ENCODE peak calls at places on chromosomes 5 and 9, in six cellular contexts. One of them, this sample, is unnamed.

GRCh38 chr5:102049517-102049916 is 246.6 kb downstream of the SLCO4C1 start:
- DNase-seq in GM12878: no peak
- DNase-seq in fibroblast of pulmonary artery: no peak
- DNase-seq in astrocyte of the spinal cord: no peak
- DNase-seq in PC-3: no peak
- DNase-seq in sigmoid colon: no peak
- DNase-seq in this sample: no peak

GRCh38 chr9:114655689-114656088 is 1.9 kb downstream of the TEX53 start:
- DNase-seq in sigmoid colon: no peak
- DNase-seq in astrocyte of the spinal cord: peak
- DNase-seq in fibroblast of pulmonary artery: peak
- DNase-seq in GM12878: no peak
- DNase-seq in PC-3: no peak
- DNase-seq in this sample: peak

GRCh38 chr5:140143521-140144258 is 18.0 kb downstream of the IGIP start:
- DNase-seq in sigmoid colon: no peak
- DNase-seq in astrocyte of the spinal cord: no peak
- DNase-seq in GM12878: no peak
- DNase-seq in fibroblast of pulmonary artery: no peak
- DNase-seq in PC-3: no peak
- DNase-seq in this sample: no peak

GRCh38 chr5:103057208-103058130 is 62.5 kb downstream of the GIN1 start:
- DNase-seq in astrocyte of the spinal cord: peak
- DNase-seq in GM12878: no peak
- DNase-seq in sigmoid colon: no peak
- DNase-seq in fibroblast of pulmonary artery: peak
- DNase-seq in PC-3: peak
- DNase-seq in this sample: peak

GRCh38 chr9:70534058-70534457 is 119.6 kb upstream of the KLF9 start:
- DNase-seq in PC-3: no peak
- DNase-seq in fibroblast of pulmonary artery: peak
- DNase-seq in GM12878: no peak
- DNase-seq in astrocyte of the spinal cord: no peak
- DNase-seq in sigmoid colon: no peak
- DNase-seq in this sample: no peak

GRCh38 chr9:15927131-15927530 is 374.3 kb downstream of the CCDC171 start:
- DNase-seq in fibroblast of pulmonary artery: peak
- DNase-seq in GM12878: no peak
- DNase-seq in sigmoid colon: no peak
- DNase-seq in PC-3: no peak
- DNase-seq in astrocyte of the spinal cord: peak
- DNase-seq in this sample: peak

GRCh38 chr9:124411514-124412227 is 3.6 kb downstream of the PSMB7 start:
- DNase-seq in fibroblast of pulmonary artery: peak
- DNase-seq in GM12878: no peak
- DNase-seq in astrocyte of the spinal cord: peak
- DNase-seq in sigmoid colon: no peak
- DNase-seq in PC-3: peak
- DNase-seq in this sample: peak

GRCh38 chr9:69667306-69667705 is 4.9 kb downstream of the APBA1 start:
- DNase-seq in fibroblast of pulmonary artery: no peak
- DNase-seq in sigmoid colon: no peak
- DNase-seq in astrocyte of the spinal cord: no peak
- DNase-seq in GM12878: no peak
- DNase-seq in PC-3: no peak
- DNase-seq in this sample: no peak

GRCh38 chr9:547309-547708 is 294.2 kb upstream of the DMRT1 start:
- DNase-seq in fibroblast of pulmonary artery: no peak
- DNase-seq in GM12878: no peak
- DNase-seq in astrocyte of the spinal cord: no peak
- DNase-seq in sigmoid colon: no peak
- DNase-seq in PC-3: no peak
- DNase-seq in this sample: no peak

GRCh38 chr5:150781706-150782614 is 3.4 kb downstream of the SMIM3 start:
- DNase-seq in PC-3: peak
- DNase-seq in sigmoid colon: peak
- DNase-seq in GM12878: no peak
- DNase-seq in fibroblast of pulmonary artery: peak
- DNase-seq in astrocyte of the spinal cord: peak
- DNase-seq in this sample: peak

GRCh38 chr9:36174731-36175130 is 5.5 kb downstream of the CCIN start:
- DNase-seq in fibroblast of pulmonary artery: no peak
- DNase-seq in GM12878: no peak
- DNase-seq in PC-3: no peak
- DNase-seq in astrocyte of the spinal cord: no peak
- DNase-seq in sigmoid colon: no peak
- DNase-seq in this sample: no peak

GRCh38 chr5:159928122-159928960 is 12.1 kb downstream of the ADRA1B start:
- DNase-seq in PC-3: peak
- DNase-seq in fibroblast of pulmonary artery: peak
- DNase-seq in GM12878: no peak
- DNase-seq in sigmoid colon: no peak
- DNase-seq in astrocyte of the spinal cord: peak
- DNase-seq in this sample: peak

GRCh38 chr5:84872768-84873167 is 488.1 kb upstream of the EDIL3 start:
- DNase-seq in PC-3: no peak
- DNase-seq in astrocyte of the spinal cord: no peak
- DNase-seq in fibroblast of pulmonary artery: no peak
- DNase-seq in GM12878: no peak
- DNase-seq in sigmoid colon: no peak
- DNase-seq in this sample: no peak

GRCh38 chr5:154134499-154134898 is 56.0 kb upstream of the GALNT10 start:
- DNase-seq in astrocyte of the spinal cord: no peak
- DNase-seq in sigmoid colon: no peak
- DNase-seq in GM12878: no peak
- DNase-seq in PC-3: no peak
- DNase-seq in fibroblast of pulmonary artery: no peak
- DNase-seq in this sample: no peak

GRCh38 chr5:181100121-181101015 is 30.6 kb downstream of the OR2V1 start:
- DNase-seq in fibroblast of pulmonary artery: no peak
- DNase-seq in GM12878: no peak
- DNase-seq in sigmoid colon: no peak
- DNase-seq in astrocyte of the spinal cord: no peak
- DNase-seq in PC-3: no peak
- DNase-seq in this sample: no peak

GRCh38 chr5:139747583-139748504 is 47.8 kb upstream of the PSD2 start:
- DNase-seq in PC-3: no peak
- DNase-seq in astrocyte of the spinal cord: peak
- DNase-seq in sigmoid colon: peak
- DNase-seq in GM12878: no peak
- DNase-seq in fibroblast of pulmonary artery: no peak
- DNase-seq in this sample: peak

GRCh38 chr9:124008307-124008854 is 3.2 kb upstream of the LHX2 start:
- DNase-seq in fibroblast of pulmonary artery: no peak
- DNase-seq in PC-3: peak
- DNase-seq in sigmoid colon: no peak
- DNase-seq in GM12878: no peak
- DNase-seq in astrocyte of the spinal cord: no peak
- DNase-seq in this sample: no peak

GRCh38 chr5:142977363-142978051 is 207.3 kb downstream of the ARHGAP26 start:
- DNase-seq in fibroblast of pulmonary artery: peak
- DNase-seq in PC-3: peak
- DNase-seq in GM12878: peak
- DNase-seq in astrocyte of the spinal cord: peak
- DNase-seq in sigmoid colon: no peak
- DNase-seq in this sample: peak

GRCh38 chr9:131546336-131547084 is 1.2 kb downstream of the PRRT1B start:
- DNase-seq in astrocyte of the spinal cord: no peak
- DNase-seq in fibroblast of pulmonary artery: no peak
- DNase-seq in PC-3: peak
- DNase-seq in GM12878: no peak
- DNase-seq in sigmoid colon: no peak
- DNase-seq in this sample: no peak

GRCh38 chr9:117720555-117720954 is 16.4 kb downstream of the TLR4 start:
- DNase-seq in astrocyte of the spinal cord: no peak
- DNase-seq in GM12878: no peak
- DNase-seq in sigmoid colon: peak
- DNase-seq in fibroblast of pulmonary artery: no peak
- DNase-seq in PC-3: no peak
- DNase-seq in this sample: peak

GRCh38 chr5:157106668-157107461 is 2.0 kb downstream of the HAVCR2 start:
- DNase-seq in sigmoid colon: no peak
- DNase-seq in fibroblast of pulmonary artery: no peak
- DNase-seq in PC-3: no peak
- DNase-seq in astrocyte of the spinal cord: no peak
- DNase-seq in GM12878: peak
- DNase-seq in this sample: no peak

GRCh38 chr9:134326754-134327526 is 685 bp downstream of the RXRA start:
- DNase-seq in astrocyte of the spinal cord: peak
- DNase-seq in PC-3: peak
- DNase-seq in sigmoid colon: peak
- DNase-seq in GM12878: no peak
- DNase-seq in fibroblast of pulmonary artery: no peak
- DNase-seq in this sample: peak

GRCh38 chr5:175460126-175460525 is 16.1 kb upstream of the DRD1 start:
- DNase-seq in PC-3: peak
- DNase-seq in astrocyte of the spinal cord: no peak
- DNase-seq in sigmoid colon: no peak
- DNase-seq in GM12878: no peak
- DNase-seq in fibroblast of pulmonary artery: peak
- DNase-seq in this sample: peak

GRCh38 chr5:1536298-1537165 is 12.8 kb upstream of the LPCAT1 start:
- DNase-seq in PC-3: no peak
- DNase-seq in sigmoid colon: peak
- DNase-seq in fibroblast of pulmonary artery: no peak
- DNase-seq in astrocyte of the spinal cord: no peak
- DNase-seq in GM12878: peak
- DNase-seq in this sample: peak

DNA sequence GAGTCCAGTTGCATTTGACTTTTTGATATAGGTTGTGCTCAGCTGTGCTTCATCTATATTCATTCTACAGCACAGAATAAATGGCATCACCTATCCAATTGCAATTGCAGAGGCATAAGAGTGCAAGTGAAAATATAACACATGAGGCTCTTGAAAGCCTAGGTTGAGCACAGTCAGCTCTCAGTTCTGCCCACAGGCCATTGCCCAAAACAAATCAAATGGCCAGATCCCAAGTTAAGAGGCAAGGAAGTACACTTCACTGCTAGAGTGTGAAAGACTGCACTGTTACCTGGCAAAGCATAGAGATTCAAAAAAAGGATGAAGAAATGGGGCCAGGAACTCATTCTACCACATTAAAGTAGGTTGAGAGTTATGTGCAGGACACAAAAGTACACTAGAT is 305.5 kb upstream of the SEMA6A start:
- DNase-seq in fibroblast of pulmonary artery: no peak
- DNase-seq in GM12878: peak
- DNase-seq in astrocyte of the spinal cord: no peak
- DNase-seq in sigmoid colon: no peak
- DNase-seq in PC-3: no peak
- DNase-seq in this sample: no peak
- H3K4me3 ChIP-seq in fibroblast of pulmonary artery: no peak
- H3K4me3 ChIP-seq in GM12878: no peak
- H3K4me3 ChIP-seq in astrocyte of the spinal cord: no peak
- H3K4me3 ChIP-seq in sigmoid colon: no peak
- H3K4me3 ChIP-seq in PC-3: no peak
- H3K4me3 ChIP-seq in this sample: no peak

DNA sequence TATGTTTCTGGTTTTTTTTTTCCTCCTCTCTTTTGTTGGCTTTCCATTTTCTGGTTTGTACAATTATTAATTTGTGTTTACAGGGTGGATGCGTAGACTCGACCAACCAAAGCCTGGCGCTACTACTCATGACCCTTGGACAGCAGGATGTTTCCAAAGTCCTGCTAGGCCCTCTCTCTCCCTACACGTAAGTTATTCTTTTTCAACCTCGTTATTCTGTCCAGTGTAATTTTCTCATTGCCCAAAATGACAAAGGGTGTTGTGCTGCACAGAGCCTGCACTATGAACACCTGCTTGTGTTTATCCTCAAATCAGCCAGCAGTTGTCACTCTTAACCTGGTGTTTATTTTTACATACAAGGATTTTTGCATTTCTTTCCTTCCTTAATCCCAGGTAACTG is 56.6 kb downstream of the RCL1 start:
- DNase-seq in fibroblast of pulmonary artery: no peak
- DNase-seq in astrocyte of the spinal cord: no peak
- DNase-seq in GM12878: no peak
- DNase-seq in PC-3: peak
- DNase-seq in sigmoid colon: no peak
- DNase-seq in this sample: no peak
- TF ChIP-seq CTCF in fibroblast of pulmonary artery: no peak
- TF ChIP-seq CTCF in astrocyte of the spinal cord: no peak
- TF ChIP-seq CTCF in GM12878: peak
- TF ChIP-seq CTCF in PC-3: peak
- TF ChIP-seq CTCF in sigmoid colon: no peak
- TF ChIP-seq CTCF in this sample: no peak

GRCh38 chr9:84785766-84786547 is 116.4 kb downstream of the NTRK2 start:
- DNase-seq in fibroblast of pulmonary artery: no peak
- DNase-seq in PC-3: no peak
- DNase-seq in GM12878: no peak
- DNase-seq in astrocyte of the spinal cord: no peak
- DNase-seq in sigmoid colon: no peak
- DNase-seq in this sample: no peak
- H3K4me3 ChIP-seq in fibroblast of pulmonary artery: no peak
- H3K4me3 ChIP-seq in PC-3: no peak
- H3K4me3 ChIP-seq in GM12878: no peak
- H3K4me3 ChIP-seq in astrocyte of the spinal cord: no peak
- H3K4me3 ChIP-seq in sigmoid colon: no peak
- H3K4me3 ChIP-seq in this sample: no peak

DNA sequence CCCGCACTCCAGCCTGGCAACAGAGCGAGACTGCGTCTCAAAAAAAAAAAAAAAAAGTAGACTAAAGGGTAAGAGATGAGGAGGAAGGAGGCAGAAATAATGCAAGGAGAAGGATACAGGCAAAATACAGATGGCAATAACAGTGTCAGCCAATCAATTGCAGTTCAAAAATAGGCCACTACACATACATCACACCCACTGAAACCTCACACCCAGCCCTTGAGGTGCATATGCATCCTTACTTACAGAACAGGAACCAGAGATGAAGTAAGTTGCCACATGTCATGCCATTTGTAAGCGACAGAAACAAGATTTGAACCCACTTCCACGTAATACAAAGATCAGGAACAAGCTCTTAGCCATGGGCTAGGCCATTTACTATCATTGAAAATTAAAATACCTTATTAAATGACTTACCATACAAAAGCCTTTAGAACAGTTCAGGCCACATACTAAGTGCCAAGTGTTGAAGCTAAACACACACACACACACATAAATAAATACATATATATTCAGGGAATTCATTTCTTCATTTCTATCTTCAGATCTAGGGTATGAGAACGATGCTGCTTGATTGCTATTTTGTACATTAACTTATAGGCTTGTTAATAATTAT is 98.4 kb downstream of the FNBP1 start:
- DNase-seq in sigmoid colon: no peak
- DNase-seq in fibroblast of pulmonary artery: no peak
- DNase-seq in GM12878: no peak
- DNase-seq in PC-3: no peak
- DNase-seq in astrocyte of the spinal cord: no peak
- DNase-seq in this sample: no peak
- TF ChIP-seq CTCF in sigmoid colon: no peak
- TF ChIP-seq CTCF in fibroblast of pulmonary artery: no peak
- TF ChIP-seq CTCF in GM12878: no peak
- TF ChIP-seq CTCF in PC-3: no peak
- TF ChIP-seq CTCF in astrocyte of the spinal cord: no peak
- TF ChIP-seq CTCF in this sample: no peak

GRCh38 chr5:108481355-108481931 is 99.5 kb upstream of the FBXL17 start:
- DNase-seq in fibroblast of pulmonary artery: peak
- DNase-seq in astrocyte of the spinal cord: peak
- DNase-seq in sigmoid colon: no peak
- DNase-seq in GM12878: peak
- DNase-seq in PC-3: peak
- DNase-seq in this sample: peak
- H3K4me3 ChIP-seq in fibroblast of pulmonary artery: no peak
- H3K4me3 ChIP-seq in astrocyte of the spinal cord: no peak
- H3K4me3 ChIP-seq in sigmoid colon: no peak
- H3K4me3 ChIP-seq in GM12878: no peak
- H3K4me3 ChIP-seq in PC-3: peak
- H3K4me3 ChIP-seq in this sample: no peak